ENCODE peak calls at places on chromosomes 13 and 19, in four cellular contexts. One of them, this sample, is unnamed.
A peak's percentile ranks its signal among the peaks of the same experiment; 100 is the strongest.

GRCh38 chr13:107824636-107825035 is 390.7 kb downstream of the LIG4 start:
- DNase-seq in IMR-90: no peak
- DNase-seq in Calu3: no peak
- DNase-seq in tibial artery: no peak
- DNase-seq in this sample: no peak

GRCh38 chr13:90485441-90485840 is 862.0 kb upstream of the MIR17HG start:
- DNase-seq in IMR-90: peak; percentile 65
- DNase-seq in Calu3: no peak
- DNase-seq in tibial artery: no peak
- DNase-seq in this sample: no peak

GRCh38 chr13:29543230-29544215 is 52.0 kb downstream of the SLC7A1 start:
- DNase-seq in IMR-90: peak; percentile 60
- DNase-seq in Calu3: peak; percentile 17
- DNase-seq in tibial artery: no peak
- DNase-seq in this sample: no peak

GRCh38 chr13:44044544-44045178 is 165.0 kb downstream of the LACC1 start:
- DNase-seq in IMR-90: no peak
- DNase-seq in Calu3: no peak
- DNase-seq in tibial artery: no peak
- DNase-seq in this sample: no peak

GRCh38 chr19:39342647-39343305 is 555 bp downstream of the SAMD4B start:
- DNase-seq in IMR-90: no peak
- DNase-seq in Calu3: peak; percentile 19
- DNase-seq in tibial artery: peak; percentile 73
- DNase-seq in this sample: peak; percentile 18

GRCh38 chr13:106599875-106600797 is 32.2 kb upstream of the ARGLU1 start:
- DNase-seq in IMR-90: peak; percentile 80
- DNase-seq in Calu3: no peak
- DNase-seq in tibial artery: no peak
- DNase-seq in this sample: no peak

GRCh38 chr13:79874396-79875360 is 393.7 kb downstream of the NDFIP2 start:
- DNase-seq in IMR-90: peak; percentile 48
- DNase-seq in Calu3: no peak
- DNase-seq in tibial artery: no peak
- DNase-seq in this sample: no peak

GRCh38 chr19:16394681-16395375 is 70.2 kb downstream of the KLF2 start:
- DNase-seq in IMR-90: peak; percentile 23
- DNase-seq in Calu3: no peak
- DNase-seq in tibial artery: no peak
- DNase-seq in this sample: no peak

GRCh38 chr19:38433268-38433733 is at the start of gene RYR1:
- DNase-seq in IMR-90: no peak
- DNase-seq in Calu3: no peak
- DNase-seq in tibial artery: peak; percentile 76
- DNase-seq in this sample: peak; percentile 61

GRCh38 chr13:44516771-44517170 is 59.4 kb downstream of the TSC22D1 start:
- DNase-seq in IMR-90: no peak
- DNase-seq in Calu3: no peak
- DNase-seq in tibial artery: no peak
- DNase-seq in this sample: no peak

GRCh38 chr13:59621791-59622190 is 541.9 kb downstream of the DIAPH3 start:
- DNase-seq in IMR-90: no peak
- DNase-seq in Calu3: no peak
- DNase-seq in tibial artery: no peak
- DNase-seq in this sample: no peak

GRCh38 chr13:29748097-29748496 is 102.3 kb downstream of the UBL3 start:
- DNase-seq in IMR-90: no peak
- DNase-seq in Calu3: no peak
- DNase-seq in tibial artery: no peak
- DNase-seq in this sample: no peak

GRCh38 chr19:1465191-1466016 is 13.6 kb downstream of the C19orf25 start:
- DNase-seq in IMR-90: peak; percentile 36
- DNase-seq in Calu3: no peak
- DNase-seq in tibial artery: no peak
- DNase-seq in this sample: no peak
- TF ChIP-seq CTCF in IMR-90: peak; percentile 37
- TF ChIP-seq CTCF in Calu3: no peak
- TF ChIP-seq CTCF in tibial artery: peak; percentile 24
- TF ChIP-seq CTCF in this sample: peak; percentile 42

GRCh38 chr19:18775586-18776287 is 15.4 kb downstream of the COMP start:
- DNase-seq in IMR-90: peak; percentile 71
- DNase-seq in Calu3: no peak
- DNase-seq in tibial artery: no peak
- DNase-seq in this sample: no peak

GRCh38 chr19:18777156-18777724 is 13.9 kb downstream of the COMP start:
- DNase-seq in IMR-90: no peak
- DNase-seq in Calu3: no peak
- DNase-seq in tibial artery: no peak
- DNase-seq in this sample: no peak

GRCh38 chr19:18774782-18775444 is 16.2 kb downstream of the COMP start:
- DNase-seq in IMR-90: no peak
- DNase-seq in Calu3: no peak
- DNase-seq in tibial artery: no peak
- DNase-seq in this sample: no peak

GRCh38 chr19:18776736-18777135 is 14.4 kb downstream of the COMP start:
- DNase-seq in IMR-90: peak; percentile 57
- DNase-seq in Calu3: no peak
- DNase-seq in tibial artery: no peak
- DNase-seq in this sample: no peak

GRCh38 chr19:18776288-18776594 is 14.9 kb downstream of the COMP start:
- DNase-seq in IMR-90: peak; percentile 72
- DNase-seq in Calu3: no peak
- DNase-seq in tibial artery: no peak
- DNase-seq in this sample: no peak
- TF ChIP-seq CTCF in IMR-90: peak; percentile 65
- TF ChIP-seq CTCF in Calu3: no peak
- TF ChIP-seq CTCF in tibial artery: no peak
- TF ChIP-seq CTCF in this sample: no peak

GRCh38 chr19:10408511-10409291 is 5.4 kb upstream of the CDC37 start:
- DNase-seq in IMR-90: no peak
- DNase-seq in Calu3: no peak
- DNase-seq in tibial artery: no peak
- DNase-seq in this sample: no peak
- TF ChIP-seq CTCF in IMR-90: no peak
- TF ChIP-seq CTCF in Calu3: no peak
- TF ChIP-seq CTCF in tibial artery: no peak
- TF ChIP-seq CTCF in this sample: no peak

GRCh38 chr19:48977061-48977460 is 12.0 kb downstream of the FTL start:
- DNase-seq in IMR-90: no peak
- DNase-seq in Calu3: no peak
- DNase-seq in tibial artery: no peak
- DNase-seq in this sample: no peak

GRCh38 chr19:48970923-48971395 is 5.8 kb downstream of the FTL start:
- DNase-seq in IMR-90: peak; percentile 77
- DNase-seq in Calu3: peak; percentile 85
- DNase-seq in tibial artery: peak; percentile 85
- DNase-seq in this sample: peak; percentile 89

GRCh38 chr19:48970139-48970766 is 5.1 kb downstream of the FTL start:
- DNase-seq in IMR-90: no peak
- DNase-seq in Calu3: no peak
- DNase-seq in tibial artery: no peak
- DNase-seq in this sample: no peak

DNA sequence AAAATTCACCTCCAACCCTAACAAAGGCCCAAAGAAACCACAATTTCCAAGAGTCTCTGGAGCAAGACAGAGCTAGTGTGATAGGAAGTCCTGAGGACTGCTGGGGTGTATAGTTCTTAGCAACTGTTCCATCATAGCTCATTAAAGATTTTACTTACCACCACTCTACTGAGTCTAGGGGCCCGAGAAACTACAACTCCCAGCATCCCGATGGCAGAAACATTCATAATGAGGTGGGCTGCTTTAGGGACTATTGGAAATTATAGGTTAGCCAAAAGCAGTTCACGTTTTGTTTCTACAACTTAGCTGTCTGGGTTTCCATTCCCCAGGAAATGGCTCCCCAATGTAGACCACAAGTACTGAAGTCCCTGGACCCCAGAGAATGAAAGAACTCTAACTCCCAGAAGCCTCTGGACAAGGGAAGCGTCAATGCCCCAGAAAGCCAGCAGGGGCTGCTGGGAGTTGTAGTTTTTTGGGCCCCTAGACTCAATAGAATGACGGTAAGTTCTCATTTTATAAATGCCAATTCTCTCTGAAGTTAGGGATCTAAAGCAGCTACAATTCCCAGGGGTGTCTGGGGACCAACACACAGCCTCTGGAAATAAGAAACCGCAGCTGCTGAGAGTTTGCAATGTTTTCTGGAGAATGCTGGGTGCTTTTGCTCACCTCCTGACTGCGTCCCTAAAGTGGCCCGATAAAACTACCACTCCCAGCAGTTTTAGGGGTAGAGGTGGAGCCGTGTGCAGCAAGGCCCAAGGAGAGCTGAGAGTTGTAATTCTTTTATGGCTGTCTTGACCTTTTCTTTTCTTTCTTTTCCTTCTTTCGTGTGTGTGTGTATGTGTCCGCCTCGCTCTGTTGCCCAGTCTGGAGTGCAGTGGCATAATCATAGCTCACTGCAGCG is 11.1 kb downstream of the FTL start:
- DNase-seq in IMR-90: no peak
- DNase-seq in Calu3: no peak
- DNase-seq in tibial artery: no peak
- DNase-seq in this sample: peak; percentile 47
- TF ChIP-seq CTCF in IMR-90: no peak
- TF ChIP-seq CTCF in Calu3: no peak
- TF ChIP-seq CTCF in tibial artery: no peak
- TF ChIP-seq CTCF in this sample: peak; percentile 52

GRCh38 chr13:22256111-22256639 is 585.3 kb downstream of the FGF9 start:
- DNase-seq in IMR-90: no peak
- DNase-seq in Calu3: no peak
- DNase-seq in tibial artery: no peak
- DNase-seq in this sample: no peak
- TF ChIP-seq CTCF in IMR-90: no peak
- TF ChIP-seq CTCF in Calu3: no peak
- TF ChIP-seq CTCF in tibial artery: no peak
- TF ChIP-seq CTCF in this sample: peak; percentile 53

DNA sequence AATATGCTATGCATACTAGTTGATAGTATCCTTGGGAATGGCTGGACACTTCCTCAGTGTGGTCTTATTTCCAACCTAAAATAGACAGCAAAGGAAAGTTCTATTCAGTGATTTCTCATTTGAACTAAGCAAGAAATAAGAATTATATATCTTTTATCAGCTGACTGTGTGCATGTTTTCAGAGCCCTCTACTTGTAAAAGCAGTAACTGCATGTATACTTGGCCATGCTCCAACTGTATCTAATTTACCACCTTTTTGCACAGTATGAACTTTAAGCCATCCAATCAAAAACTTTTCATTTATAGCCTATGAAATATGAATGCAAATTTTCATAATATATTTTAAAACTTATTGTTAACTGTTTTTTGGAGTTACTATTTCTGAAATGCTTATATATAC is 136.4 kb upstream of the PCDH9 start:
- DNase-seq in IMR-90: peak; percentile 50
- DNase-seq in Calu3: no peak
- DNase-seq in tibial artery: no peak
- DNase-seq in this sample: no peak
- TF ChIP-seq CTCF in IMR-90: peak; percentile 31
- TF ChIP-seq CTCF in Calu3: no peak
- TF ChIP-seq CTCF in tibial artery: no peak
- TF ChIP-seq CTCF in this sample: no peak